ENCODE peak calls at places on chromosomes 1 and 21, in five cellular contexts. Z, R, A, X and W are unnamed samples.
A peak's percentile ranks its signal among the peaks of the same experiment; 100 is the strongest.

GRCh38 chr1:54340876-54341275 is 65.3 kb downstream of the SSBP3 start:
- DNase-seq in Z (no peak), R (no peak), A (no peak), X (peak; percentile 47), W (no peak)

GRCh38 chr21:44337941-44338895 is 972 bp downstream of the CFAP410 start:
- DNase-seq in Z (peak; percentile 80), R (peak; percentile 66), A (peak; percentile 69), X (no peak), W (peak; percentile 74)

GRCh38 chr1:160211010-160211790 is 6.0 kb downstream of the PEA15 start:
- DNase-seq in Z (no peak), R (no peak), A (peak; percentile 60), X (peak; percentile 90), W (no peak)

GRCh38 chr1:164591858-164592257 is 32.9 kb downstream of the PBX1 start:
- DNase-seq in Z (no peak), R (no peak), A (no peak), X (no peak), W (no peak)

GRCh38 chr1:240706150-240706904 is 94.4 kb upstream of the GREM2 start:
- DNase-seq in Z (no peak), R (no peak), A (no peak), X (no peak), W (peak; percentile 7)

GRCh38 chr1:90864681-90865080 is 147.6 kb upstream of the BARHL2 start:
- DNase-seq in Z (no peak), R (no peak), A (no peak), X (no peak), W (no peak)

GRCh38 chr1:12548279-12549105 is 69.5 kb downstream of the DHRS3 start:
- DNase-seq in Z (no peak), R (no peak), A (no peak), X (no peak), W (peak; percentile 47)

GRCh38 chr21:38384675-38385074 is 113.6 kb downstream of the ERG start:
- DNase-seq in Z (no peak), R (peak; percentile 93), A (no peak), X (no peak), W (no peak)

GRCh38 chr1:50268049-50268448 is 155.2 kb downstream of the DMRTA2 start:
- DNase-seq in Z (no peak), R (peak; percentile 73), A (no peak), X (no peak), W (peak; percentile 23)

GRCh38 chr1:25197982-25198681 is 34.2 kb downstream of the SYF2 start:
- DNase-seq in Z (no peak), R (no peak), A (peak; percentile 17), X (no peak), W (peak; percentile 50)

GRCh38 chr1:195591917-195592672 is 1016.1 kb downstream of the KCNT2 start:
- DNase-seq in Z (no peak), R (no peak), A (no peak), X (no peak), W (no peak)

GRCh38 chr1:89322402-89322801 is 41.5 kb upstream of the GBP6 start:
- DNase-seq in Z (no peak), R (no peak), A (no peak), X (no peak), W (no peak)

GRCh38 chr1:24047101-24047459 is 64.9 kb downstream of the MYOM3 start:
- DNase-seq in Z (peak; percentile 60), R (no peak), A (no peak), X (no peak), W (no peak)

GRCh38 chr21:46196733-46197132 is 12.5 kb upstream of the SPATC1L start:
- DNase-seq in Z (peak; percentile 33), R (no peak), A (no peak), X (peak; percentile 24), W (peak; percentile 20)

GRCh38 chr1:156436319-156437043 is 64.1 kb downstream of the MEF2D start:
- DNase-seq in Z (no peak), R (no peak), A (no peak), X (peak; percentile 86), W (no peak)

GRCh38 chr1:210362526-210362925 is 33.8 kb downstream of the HHAT start:
- DNase-seq in Z (no peak), R (no peak), A (no peak), X (no peak), W (no peak)

GRCh38 chr1:41482906-41483895 is 1.3 kb downstream of the EDN2 start:
- DNase-seq in Z (no peak), R (no peak), A (no peak), X (no peak), W (peak; percentile 39)

GRCh38 chr1:238832106-238832505 is 554.3 kb upstream of the CHRM3 start:
- DNase-seq in Z (no peak), R (no peak), A (no peak), X (peak; percentile 54), W (no peak)

GRCh38 chr1:218547901-218548730 is 203.0 kb downstream of the TGFB2 start:
- DNase-seq in Z (no peak), R (no peak), A (no peak), X (no peak), W (no peak)

GRCh38 chr1:46556822-46557221 is 5.4 kb upstream of the KNCN start:
- DNase-seq in Z (no peak), R (peak; percentile 76), A (no peak), X (no peak), W (no peak)